ENCODE peak calls at places on chromosome 22, in six cellular contexts. One of them, this sample, is unnamed.
A peak's percentile ranks its signal among the peaks of the same experiment; 100 is the strongest.

GRCh38 chr22:46622081-46622521 is 1.9 kb downstream of the GRAMD4 start:
- DNase-seq in sciatic nerve: no peak
- DNase-seq in cardiac fibroblast: no peak
- DNase-seq in right cardiac atrium: peak; percentile 90
- DNase-seq in aorta: no peak
- DNase-seq in RWPE1: no peak
- DNase-seq in this sample: no peak

GRCh38 chr22:31248138-31248745 is 36.1 kb downstream of the LIMK2 start:
- DNase-seq in sciatic nerve: peak; percentile 79
- DNase-seq in aorta: peak; percentile 87
- DNase-seq in cardiac fibroblast: peak; percentile 93
- DNase-seq in right cardiac atrium: peak; percentile 88
- DNase-seq in RWPE1: peak; percentile 87
- DNase-seq in this sample: peak; percentile 88

GRCh38 chr22:42299586-42300285 is 29.3 kb upstream of the TCF20 start:
- DNase-seq in sciatic nerve: no peak
- DNase-seq in RWPE1: no peak
- DNase-seq in cardiac fibroblast: no peak
- DNase-seq in aorta: no peak
- DNase-seq in right cardiac atrium: peak; percentile 70
- DNase-seq in this sample: peak; percentile 62

GRCh38 chr22:20016734-20017621 is at the start of gene ARVCF:
- DNase-seq in RWPE1: peak; percentile 99
- DNase-seq in aorta: peak; percentile 97
- DNase-seq in right cardiac atrium: peak; percentile 96
- DNase-seq in sciatic nerve: peak; percentile 96
- DNase-seq in cardiac fibroblast: peak; percentile 91
- DNase-seq in this sample: peak; percentile 96

GRCh38 chr22:25956801-25957200 is 212.5 kb upstream of the SEZ6L start:
- DNase-seq in sciatic nerve: no peak
- DNase-seq in aorta: no peak
- DNase-seq in cardiac fibroblast: no peak
- DNase-seq in right cardiac atrium: no peak
- DNase-seq in RWPE1: no peak
- DNase-seq in this sample: peak; percentile 19

GRCh38 chr22:36141481-36141880 is 19.1 kb downstream of the APOL3 start:
- DNase-seq in right cardiac atrium: no peak
- DNase-seq in cardiac fibroblast: no peak
- DNase-seq in sciatic nerve: no peak
- DNase-seq in RWPE1: no peak
- DNase-seq in aorta: peak; percentile 37
- DNase-seq in this sample: no peak

GRCh38 chr22:40204331-40205116 is 26.8 kb downstream of the TNRC6B start:
- DNase-seq in RWPE1: no peak
- DNase-seq in sciatic nerve: no peak
- DNase-seq in right cardiac atrium: no peak
- DNase-seq in cardiac fibroblast: peak; percentile 79
- DNase-seq in aorta: no peak
- DNase-seq in this sample: peak; percentile 57

GRCh38 chr22:22380098-22381030 is 128.2 kb downstream of the ZNF280B start:
- DNase-seq in cardiac fibroblast: no peak
- DNase-seq in right cardiac atrium: no peak
- DNase-seq in aorta: no peak
- DNase-seq in RWPE1: no peak
- DNase-seq in sciatic nerve: peak; percentile 21
- DNase-seq in this sample: peak; percentile 14

GRCh38 chr22:48179571-48180546 is 1417.4 kb downstream of the TBC1D22A start:
- DNase-seq in aorta: no peak
- DNase-seq in cardiac fibroblast: no peak
- DNase-seq in sciatic nerve: no peak
- DNase-seq in right cardiac atrium: no peak
- DNase-seq in RWPE1: no peak
- DNase-seq in this sample: no peak

GRCh38 chr22:47209077-47209514 is 446.6 kb downstream of the TBC1D22A start:
- DNase-seq in right cardiac atrium: no peak
- DNase-seq in RWPE1: no peak
- DNase-seq in cardiac fibroblast: no peak
- DNase-seq in sciatic nerve: peak; percentile 18
- DNase-seq in aorta: no peak
- DNase-seq in this sample: no peak

GRCh38 chr22:17368727-17369552 is at the start of gene CECR2:
- DNase-seq in sciatic nerve: peak; percentile 66
- DNase-seq in cardiac fibroblast: peak; percentile 61
- DNase-seq in aorta: no peak
- DNase-seq in RWPE1: no peak
- DNase-seq in right cardiac atrium: peak; percentile 82
- DNase-seq in this sample: peak; percentile 98

GRCh38 chr22:23207786-23208325 is 27.5 kb downstream of the BCR start:
- DNase-seq in aorta: peak; percentile 34
- DNase-seq in cardiac fibroblast: no peak
- DNase-seq in RWPE1: no peak
- DNase-seq in right cardiac atrium: no peak
- DNase-seq in sciatic nerve: no peak
- DNase-seq in this sample: no peak

GRCh38 chr22:38953577-38954413 is 3.6 kb upstream of the APOBEC3A start:
- DNase-seq in aorta: peak; percentile 45
- DNase-seq in right cardiac atrium: no peak
- DNase-seq in RWPE1: peak; percentile 32
- DNase-seq in cardiac fibroblast: peak; percentile 17
- DNase-seq in sciatic nerve: no peak
- DNase-seq in this sample: no peak

GRCh38 chr22:22037740-22038139 is 55.2 kb upstream of the TOP3B start:
- DNase-seq in right cardiac atrium: no peak
- DNase-seq in aorta: no peak
- DNase-seq in sciatic nerve: no peak
- DNase-seq in RWPE1: no peak
- DNase-seq in cardiac fibroblast: peak; percentile 71
- DNase-seq in this sample: no peak

GRCh38 chr22:24834845-24835570 is 29.0 kb downstream of the SGSM1 start:
- DNase-seq in RWPE1: no peak
- DNase-seq in aorta: no peak
- DNase-seq in cardiac fibroblast: peak; percentile 28
- DNase-seq in sciatic nerve: no peak
- DNase-seq in right cardiac atrium: no peak
- DNase-seq in this sample: no peak

GRCh38 chr22:43228863-43229262 is 41.9 kb upstream of the TTLL12 start:
- DNase-seq in right cardiac atrium: no peak
- DNase-seq in aorta: no peak
- DNase-seq in sciatic nerve: no peak
- DNase-seq in cardiac fibroblast: no peak
- DNase-seq in RWPE1: no peak
- DNase-seq in this sample: no peak

GRCh38 chr22:50699001-50699753 is 26.6 kb downstream of the SHANK3 start:
- DNase-seq in cardiac fibroblast: no peak
- DNase-seq in sciatic nerve: peak; percentile 49
- DNase-seq in right cardiac atrium: peak; percentile 43
- DNase-seq in aorta: peak; percentile 65
- DNase-seq in RWPE1: no peak
- DNase-seq in this sample: no peak

GRCh38 chr22:37907036-37907954 is 1.2 kb downstream of the MICALL1 start:
- DNase-seq in RWPE1: no peak
- DNase-seq in aorta: no peak
- DNase-seq in sciatic nerve: no peak
- DNase-seq in right cardiac atrium: peak; percentile 49
- DNase-seq in cardiac fibroblast: peak; percentile 41
- DNase-seq in this sample: no peak

GRCh38 chr22:22032099-22032905 is 49.7 kb upstream of the TOP3B start:
- DNase-seq in aorta: no peak
- DNase-seq in cardiac fibroblast: no peak
- DNase-seq in right cardiac atrium: no peak
- DNase-seq in sciatic nerve: no peak
- DNase-seq in RWPE1: no peak
- DNase-seq in this sample: no peak

GRCh38 chr22:47598864-47599263 is 836.4 kb downstream of the TBC1D22A start:
- DNase-seq in sciatic nerve: no peak
- DNase-seq in cardiac fibroblast: no peak
- DNase-seq in RWPE1: no peak
- DNase-seq in right cardiac atrium: no peak
- DNase-seq in aorta: no peak
- DNase-seq in this sample: no peak

GRCh38 chr22:48563966-48564330 is 1263.7 kb downstream of the BRD1 start:
- DNase-seq in cardiac fibroblast: no peak
- DNase-seq in RWPE1: no peak
- DNase-seq in aorta: no peak
- DNase-seq in sciatic nerve: no peak
- DNase-seq in right cardiac atrium: peak; percentile 33
- DNase-seq in this sample: no peak

GRCh38 chr22:26470807-26471206 is 12.8 kb downstream of the HPS4 start:
- DNase-seq in sciatic nerve: no peak
- DNase-seq in right cardiac atrium: no peak
- DNase-seq in RWPE1: no peak
- DNase-seq in cardiac fibroblast: no peak
- DNase-seq in aorta: no peak
- DNase-seq in this sample: no peak

This sample was measured in retina.